ENCODE peak calls at places on chromosomes 11 and 22, in seven cellular contexts. L is tibial artery, B is MM.1S, C is heart left ventricle, P is mucosa of descending colon, O is type B pancreatic cell, X is epithelial cell of esophagus. N is an unnamed sample.

GRCh38 chr11:129992161-129992944 is 10.3 kb downstream of the PRDM10 start:
- DNase-seq in L (no peak), B (no peak), C (no peak), P (no peak), O (no peak), X (peak), N (peak)

GRCh38 chr11:17221968-17222367 is 14.2 kb upstream of the PIK3C2A start:
- DNase-seq in L (no peak), B (no peak), C (no peak), P (no peak), O (no peak), X (no peak), N (no peak)

GRCh38 chr22:48453751-48454485 is 1373.8 kb downstream of the BRD1 start:
- DNase-seq in L (no peak), B (no peak), C (no peak), P (no peak), O (no peak), X (no peak), N (no peak)

GRCh38 chr11:87374206-87374793 is 336.6 kb downstream of the TMEM135 start:
- DNase-seq in L (no peak), B (no peak), C (no peak), P (no peak), O (no peak), X (no peak), N (no peak)

GRCh38 chr11:97614571-97614970 is 1224.8 kb downstream of the JRKL start:
- DNase-seq in L (no peak), B (no peak), C (no peak), P (no peak), O (no peak), X (no peak), N (no peak)

GRCh38 chr22:32842486-32842885 is 41.0 kb downstream of the TIMP3 start:
- DNase-seq in L (no peak), B (no peak), C (no peak), P (no peak), O (no peak), X (no peak), N (no peak)

GRCh38 chr22:22720201-22720723 is 75.8 kb downstream of the GGTLC2 start:
- DNase-seq in L (no peak), B (peak), C (no peak), P (no peak), O (no peak), X (peak), N (peak)

GRCh38 chr11:128687321-128687720 is 6.6 kb upstream of the FLI1 start:
- DNase-seq in L (no peak), B (no peak), C (peak), P (peak), O (no peak), X (peak), N (no peak)

GRCh38 chr11:12868315-12869073 is 140.6 kb upstream of the RASSF10 start:
- DNase-seq in L (no peak), B (no peak), C (no peak), P (no peak), O (no peak), X (peak), N (peak)

GRCh38 chr11:8089791-8090510 is 8.9 kb downstream of the TUB start:
- DNase-seq in L (no peak), B (no peak), C (no peak), P (no peak), O (no peak), X (peak), N (no peak)

GRCh38 chr22:26416670-26417270 is 12.3 kb upstream of the ASPHD2 start:
- DNase-seq in L (no peak), B (no peak), C (no peak), P (no peak), O (no peak), X (peak), N (peak)

DNA sequence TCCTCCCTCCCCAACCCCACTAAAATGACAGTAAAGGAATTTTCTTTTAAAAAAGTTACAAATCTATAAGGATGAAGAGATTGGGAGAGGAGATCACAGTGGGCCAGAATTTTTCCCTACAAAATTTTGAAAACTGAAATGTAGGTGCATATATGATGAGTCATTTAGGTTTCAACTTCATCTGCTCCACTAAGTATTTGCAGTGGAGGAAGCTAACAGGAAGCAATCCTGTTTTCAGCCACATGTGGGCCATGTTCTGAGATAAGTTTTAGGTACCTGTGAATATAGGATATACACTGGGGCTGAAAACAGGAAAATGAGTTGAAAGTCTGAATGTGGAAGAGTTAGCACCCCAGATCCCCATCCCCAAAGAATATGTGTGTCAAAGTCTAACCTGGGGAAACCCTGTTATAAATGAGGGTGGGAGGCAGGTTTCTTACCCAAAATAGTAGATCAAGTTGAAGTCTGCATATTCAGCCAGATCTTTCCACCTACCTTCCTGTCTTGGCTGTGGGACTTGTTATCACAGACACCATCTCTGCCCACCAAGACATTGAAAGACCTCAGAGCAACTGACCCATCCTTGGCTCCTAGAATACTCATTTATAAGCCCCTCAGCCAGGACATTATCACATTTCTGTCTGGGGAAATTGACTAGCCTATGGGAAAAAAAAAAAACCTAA is 87.3 kb downstream of the PACS1 start:
- DNase-seq in L (no peak), B (peak), C (no peak), P (no peak), O (no peak), X (peak), N (no peak)
- TF ChIP-seq CTCF in L (no peak), B (peak), C (no peak), P (no peak), O (no peak), X (no peak), N (no peak)

GRCh38 chr22:40346178-40347064 is at the start of gene ADSL:
- DNase-seq in L (peak), B (peak), C (peak), P (peak), O (peak), X (peak), N (peak)

GRCh38 chr22:40345801-40346177 is 511 bp upstream of the ADSL start:
- DNase-seq in L (no peak), B (peak), C (peak), P (peak), O (no peak), X (peak), N (peak)

GRCh38 chr22:40347300-40347699 is 1.0 kb downstream of the ADSL start:
- DNase-seq in L (no peak), B (no peak), C (no peak), P (no peak), O (no peak), X (no peak), N (no peak)

GRCh38 chr22:40345271-40345670 is 1.0 kb upstream of the ADSL start:
- DNase-seq in L (no peak), B (peak), C (no peak), P (peak), O (no peak), X (peak), N (peak)

DNA sequence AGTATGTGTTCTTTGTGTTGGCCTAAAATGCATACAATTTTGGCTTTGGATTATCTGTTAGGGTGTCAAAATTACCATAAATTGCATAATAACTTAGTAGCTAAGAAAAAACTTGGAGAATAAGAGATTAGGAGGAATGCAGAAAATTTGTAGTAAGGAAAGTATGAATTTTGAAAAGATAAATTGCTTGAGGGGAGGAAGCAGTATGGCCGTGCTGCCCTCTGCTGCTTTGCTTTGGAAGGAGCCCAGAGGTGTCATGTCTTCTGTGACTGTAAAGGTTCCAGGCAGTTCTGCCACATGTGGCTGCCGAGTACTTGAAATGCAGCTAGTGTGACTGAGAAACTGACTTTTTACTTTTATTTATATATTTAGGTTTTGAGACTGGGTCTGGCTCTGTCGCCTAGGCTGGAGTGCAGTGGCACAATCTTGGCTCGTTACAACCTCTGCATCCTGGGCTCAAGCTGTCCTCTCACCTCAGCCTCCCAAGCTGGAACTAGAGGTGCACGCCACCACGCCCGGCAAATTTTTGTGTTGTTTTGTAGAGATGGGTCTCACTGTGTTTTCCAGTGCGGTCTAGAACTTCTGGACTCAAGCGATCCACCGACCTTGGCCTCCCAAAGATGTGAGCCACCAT is 1.8 kb downstream of the ADSL start:
- DNase-seq in L (peak), B (peak), C (no peak), P (no peak), O (no peak), X (peak), N (peak)
- TF ChIP-seq CTCF in L (peak), B (peak), C (peak), P (peak), O (peak), X (peak), N (peak)

DNA sequence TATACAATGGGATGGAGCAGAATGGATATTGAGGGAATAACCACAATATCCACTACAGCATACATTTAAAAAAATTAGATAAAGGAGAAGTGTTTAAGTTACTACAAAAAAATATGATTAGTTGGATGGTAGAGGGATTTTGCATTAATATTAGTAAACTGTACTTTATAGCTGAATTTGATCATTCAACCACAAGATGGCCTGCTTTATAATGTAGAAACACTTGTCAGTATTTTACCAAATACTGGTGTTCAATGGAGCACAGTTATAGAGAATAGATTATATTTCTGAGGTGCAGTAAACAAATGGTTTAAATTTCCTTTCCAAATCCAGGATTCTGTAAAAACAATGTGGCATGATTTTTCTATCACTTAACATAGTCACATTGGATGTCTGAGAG is 818.8 kb upstream of the CHORDC1 start:
- DNase-seq in L (no peak), B (no peak), C (no peak), P (no peak), O (no peak), X (no peak), N (peak)
- TF ChIP-seq CTCF in L (no peak), B (no peak), C (no peak), P (no peak), O (peak), X (no peak), N (peak)

GRCh38 chr11:123357353-123357989 is 72.6 kb upstream of the GRAMD1B start:
- DNase-seq in L (no peak), B (no peak), C (no peak), P (no peak), O (no peak), X (no peak), N (no peak)

GRCh38 chr11:123360267-123360936 is 69.7 kb upstream of the GRAMD1B start:
- DNase-seq in L (no peak), B (no peak), C (no peak), P (no peak), O (no peak), X (no peak), N (no peak)

GRCh38 chr11:123354371-123354770 is 75.7 kb upstream of the GRAMD1B start:
- DNase-seq in L (no peak), B (no peak), C (no peak), P (no peak), O (no peak), X (no peak), N (no peak)

GRCh38 chr11:123356539-123356938 is 73.5 kb upstream of the GRAMD1B start:
- DNase-seq in L (no peak), B (no peak), C (no peak), P (no peak), O (no peak), X (no peak), N (no peak)

GRCh38 chr11:123357990-123358827 is 71.9 kb upstream of the GRAMD1B start:
- DNase-seq in L (no peak), B (peak), C (peak), P (no peak), O (peak), X (peak), N (no peak)
- TF ChIP-seq CTCF in L (no peak), B (no peak), C (peak), P (no peak), O (peak), X (no peak), N (no peak)

GRCh38 chr22:21098099-21098671 is 52.4 kb downstream of the LRRC74B start:
- DNase-seq in L (no peak), B (no peak), C (no peak), P (no peak), O (no peak), X (no peak), N (peak)
- TF ChIP-seq CTCF in L (no peak), B (peak), C (no peak), P (no peak), O (no peak), X (peak), N (no peak)

DNA sequence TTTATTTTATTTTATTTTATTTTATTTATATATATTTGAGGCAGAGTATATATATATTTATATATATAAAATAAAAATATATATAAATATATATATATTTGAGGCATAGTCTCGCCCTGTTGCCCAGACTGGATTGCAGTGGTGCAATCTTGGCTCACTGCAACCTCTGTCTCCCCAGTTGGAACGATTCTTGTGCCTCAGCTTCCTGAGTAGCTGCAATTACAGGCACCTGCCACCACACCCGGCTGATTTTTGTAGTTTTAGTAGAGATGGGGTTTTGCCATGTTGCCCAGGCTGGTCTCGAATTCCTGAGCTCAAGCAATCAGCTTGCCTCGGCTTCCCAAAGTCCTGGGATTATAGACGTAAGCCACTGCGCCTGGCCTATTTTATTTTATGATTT is 31.4 kb downstream of the ACO2 start:
- DNase-seq in L (no peak), B (no peak), C (no peak), P (no peak), O (no peak), X (no peak), N (no peak)
- TF ChIP-seq CTCF in L (no peak), B (no peak), C (no peak), P (no peak), O (no peak), X (no peak), N (no peak)

DNA sequence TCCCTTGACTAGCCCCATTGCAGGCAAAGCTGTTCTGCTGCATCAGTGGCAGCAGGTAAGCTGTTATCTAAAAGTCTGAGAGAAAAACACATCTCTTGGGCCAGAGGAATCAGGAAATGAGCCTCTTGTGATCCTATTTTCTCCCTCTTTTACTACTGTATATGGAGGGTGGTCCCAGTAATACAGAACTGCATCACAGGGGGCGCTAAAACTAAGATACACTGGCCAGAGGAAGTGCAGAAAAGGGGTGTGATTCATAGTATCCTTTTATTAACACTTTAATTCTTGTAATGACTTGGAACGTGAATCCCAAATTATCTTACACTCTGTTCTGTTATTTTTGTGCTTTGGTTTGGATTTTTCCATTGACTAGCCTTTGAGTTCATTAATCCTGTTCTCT is 8.8 kb upstream of the MED17 start:
- DNase-seq in L (no peak), B (no peak), C (no peak), P (no peak), O (no peak), X (peak), N (peak)
- TF ChIP-seq CTCF in L (no peak), B (peak), C (no peak), P (no peak), O (peak), X (no peak), N (no peak)